ENCODE peak calls at places on chromosome 5, in seven cellular contexts. E is foreskin keratinocyte; F is brain microvascular endothelial cell; Z is A673; Q is effector memory CD4-positive, alpha-beta T cell; C is PC-9; P is stomach. S is an unnamed sample.
A peak's percentile ranks its signal among the peaks of the same experiment; 100 is the strongest.

GRCh38 chr5:157477814-157478494 is 17.9 kb downstream of the NIPAL4 start:
- DNase-seq in Q (no peak), F (no peak), P (no peak), Z (no peak), E (no peak), C (no peak), S (no peak)

GRCh38 chr5:51185985-51186384 is 197.3 kb upstream of the ISL1 start:
- DNase-seq in F (no peak), P (no peak), E (no peak), Q (no peak), Z (no peak), C (no peak), S (no peak)

GRCh38 chr5:177557041-177557647 is 2.8 kb upstream of the FAM193B start:
- DNase-seq in E (peak; percentile 52), P (no peak), Q (no peak), Z (no peak), C (peak; percentile 7), F (no peak), S (no peak)

GRCh38 chr5:36675244-36675643 is 68.8 kb downstream of the SLC1A3 start:
- DNase-seq in P (no peak), C (no peak), Z (no peak), F (no peak), E (no peak), Q (no peak), S (no peak)

GRCh38 chr5:157372472-157372822 is 87.6 kb upstream of the NIPAL4 start:
- DNase-seq in Q (no peak), E (no peak), Z (no peak), P (no peak), F (no peak), C (no peak), S (no peak)

GRCh38 chr5:115243412-115243811 is 19.3 kb downstream of the PGGT1B start:
- DNase-seq in Z (no peak), E (peak; percentile 57), F (no peak), C (no peak), Q (no peak), P (no peak), S (no peak)

GRCh38 chr5:165139262-165139661 is 1633.8 kb downstream of the MAT2B start:
- DNase-seq in F (no peak), Z (no peak), Q (no peak), E (no peak), P (no peak), C (no peak), S (no peak)

GRCh38 chr5:170971-171800 is 20.1 kb upstream of the LRRC14B start:
- DNase-seq in F (no peak), C (no peak), Q (no peak), P (no peak), Z (no peak), E (no peak), S (no peak)

GRCh38 chr5:169426674-169427250 is 125.8 kb upstream of the SLIT3 start:
- DNase-seq in P (no peak), C (no peak), E (no peak), Z (no peak), Q (no peak), F (no peak), S (no peak)

GRCh38 chr5:180082633-180083420 is 11.3 kb upstream of the RNF130 start:
- DNase-seq in Z (no peak), P (no peak), E (no peak), F (no peak), C (no peak), Q (no peak), S (no peak)

GRCh38 chr5:105868038-105868775 is 1802.5 kb downstream of the EFNA5 start:
- DNase-seq in F (no peak), P (no peak), E (no peak), Q (no peak), Z (peak; percentile 74), C (no peak), S (no peak)

GRCh38 chr5:160375166-160375565 is 4.7 kb upstream of the C1QTNF2 start:
- DNase-seq in Z (no peak), P (no peak), E (no peak), Q (no peak), C (no peak), F (peak; percentile 5), S (no peak)

GRCh38 chr5:53418409-53418808 is 62.0 kb upstream of the FST start:
- DNase-seq in Q (no peak), P (no peak), F (no peak), C (no peak), E (no peak), Z (no peak), S (no peak)

GRCh38 chr5:65213921-65214525 is 267.7 kb downstream of the ADAMTS6 start:
- DNase-seq in Q (no peak), F (peak; percentile 48), E (no peak), P (no peak), C (no peak), Z (peak; percentile 59), S (no peak)

GRCh38 chr5:109748545-109748944 is 58.8 kb downstream of the MAN2A1 start:
- DNase-seq in P (no peak), Z (no peak), E (peak; percentile 25), C (no peak), Q (no peak), F (peak; percentile 17), S (no peak)

GRCh38 chr5:175696139-175696854 is 38.4 kb downstream of the HRH2 start:
- DNase-seq in Q (peak; percentile 24), C (peak; percentile 8), E (peak; percentile 8), F (peak; percentile 24), Z (peak; percentile 68), P (peak; percentile 66), S (no peak)

GRCh38 chr5:146799235-146800015 is 79.1 kb downstream of the PPP2R2B start:
- DNase-seq in E (no peak), C (no peak), Z (no peak), Q (no peak), P (no peak), F (no peak), S (no peak)

DNA sequence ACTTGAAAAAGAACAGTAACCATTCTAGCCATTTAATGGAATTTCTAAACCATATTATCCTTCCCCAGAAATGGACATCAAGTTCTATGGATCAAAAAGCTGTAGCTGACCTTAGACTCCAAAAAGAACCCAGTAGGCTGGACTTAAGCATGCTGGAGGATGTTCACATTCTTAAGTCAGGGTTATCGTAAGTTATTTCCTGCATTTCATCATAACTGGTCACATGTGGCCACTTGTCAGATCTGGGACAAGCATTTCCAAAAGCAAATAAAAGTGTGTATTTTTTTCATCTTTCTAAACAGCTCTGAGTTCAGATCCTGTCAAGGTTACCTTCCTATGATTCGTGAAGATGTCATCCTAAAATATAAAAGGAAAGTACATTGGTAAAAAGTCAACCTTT is 274.5 kb upstream of the PTGER4 start:
- DNase-seq in C (no peak), Q (no peak), P (no peak), Z (no peak), F (peak; percentile 48), E (peak; percentile 64), S (no peak)
- H3K27ac ChIP-seq in C (peak overlapping the region; percentile 8), Q (peak overlapping the region; percentile 93), P (peak overlapping the region; percentile 56), Z (no peak overlapping the region), F (peak overlapping the region; percentile 4), E (no peak overlapping the region), S (peak overlapping the region; percentile 47)

DNA sequence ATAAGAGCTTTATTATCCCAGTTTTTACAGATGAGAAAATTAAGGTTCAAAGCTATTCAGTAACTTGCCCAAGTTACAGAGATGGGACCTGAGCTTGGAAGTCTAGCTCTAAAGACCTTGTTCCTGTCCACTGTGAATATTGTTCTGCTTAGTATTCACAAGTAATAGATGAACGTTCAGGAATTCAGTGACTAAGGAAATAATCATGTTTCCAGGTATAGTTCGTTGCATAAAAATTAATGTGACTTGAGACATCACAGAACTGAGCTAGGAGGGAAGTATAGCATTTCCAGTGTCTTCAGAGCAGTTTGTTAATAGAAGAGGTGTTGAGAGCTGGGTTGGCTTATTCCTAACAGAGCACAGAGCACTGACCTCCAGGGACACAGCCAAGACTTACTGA is 136.1 kb downstream of the FGF1 start:
- DNase-seq in Z (no peak), P (no peak), Q (no peak), E (peak; percentile 52), C (no peak), F (no peak), S (no peak)
- H3K27ac ChIP-seq in Z (no peak overlapping the region), P (no peak overlapping the region), Q (no peak overlapping the region), E (no peak overlapping the region), C (no peak overlapping the region), F (no peak overlapping the region), S (no peak overlapping the region)

GRCh38 chr5:132065951-132066701 is 5.7 kb downstream of the IL3 start:
- DNase-seq in P (no peak), F (no peak), Q (no peak), E (no peak), C (no peak), Z (no peak), S (no peak)
- H3K27ac ChIP-seq in P (no peak overlapping the region), F (no peak overlapping the region), Q (no peak overlapping the region), E (no peak overlapping the region), C (no peak overlapping the region), Z (no peak overlapping the region), S (no peak overlapping the region)

GRCh38 chr5:158942217-158942616 is 157.5 kb downstream of the EBF1 start:
- DNase-seq in Q (no peak), P (no peak), E (peak; percentile 21), Z (no peak), C (no peak), F (no peak), S (no peak)
- H3K27ac ChIP-seq in Q (no peak overlapping the region), P (no peak overlapping the region), E (peak overlapping the region; percentile 41), Z (no peak overlapping the region), C (no peak overlapping the region), F (peak overlapping the region; percentile 61), S (no peak overlapping the region)

GRCh38 chr5:172905771-172906170 is 53.5 kb upstream of the RPL26L1 start:
- DNase-seq in P (no peak), E (no peak), Q (no peak), C (no peak), Z (no peak), F (no peak), S (no peak)
- H3K27ac ChIP-seq in P (peak overlapping the region; percentile 96), E (peak overlapping the region; percentile 89), Q (no peak overlapping the region), C (peak overlapping the region; percentile 99), Z (no peak overlapping the region), F (peak overlapping the region; percentile 99), S (peak overlapping the region; percentile 100)